ENCODE peak calls at places on chromosomes 5 and 9, in five cellular contexts. N is adrenal gland, S is ovary, W is endodermal cell, D is K562. T is an unnamed sample.

GRCh38 chr5:50958852-50959457 is 292.5 kb downstream of the PARP8 start:
- DNase-seq in W (peak; percentile 53), S (no peak), N (peak; percentile 21), D (peak; percentile 35), T (peak; percentile 38)

GRCh38 chr5:120613729-120614128 is 149.6 kb downstream of the PRR16 start:
- DNase-seq in S (no peak), N (no peak), W (no peak), D (no peak), T (no peak)

GRCh38 chr5:139068494-139069152 is 129.5 kb downstream of the SIL1 start:
- DNase-seq in N (no peak), D (no peak), W (peak; percentile 10), S (no peak), T (no peak)

GRCh38 chr5:61010759-61011460 is 65.9 kb downstream of the NDUFAF2 start:
- DNase-seq in W (peak; percentile 84), S (no peak), N (no peak), D (peak; percentile 18), T (no peak)

GRCh38 chr5:14581891-14582796 is 552 bp downstream of the OTULINL start:
- DNase-seq in D (no peak), W (peak; percentile 89), N (peak; percentile 24), S (peak; percentile 58), T (peak; percentile 65)

GRCh38 chr5:113234546-113234945 is 200.2 kb downstream of the TSSK1B start:
- DNase-seq in S (no peak), W (no peak), N (no peak), D (no peak), T (no peak)

GRCh38 chr9:112447283-112447761 is 39.3 kb upstream of the KIAA1958 start:
- DNase-seq in D (no peak), W (no peak), N (peak; percentile 44), S (no peak), T (no peak)

GRCh38 chr5:74310386-74310785 is 330.1 kb downstream of the ENC1 start:
- DNase-seq in D (no peak), N (no peak), W (no peak), S (no peak), T (no peak)

GRCh38 chr5:113186061-113186460 is 209.5 kb downstream of the DCP2 start:
- DNase-seq in N (no peak), D (no peak), W (no peak), S (no peak), T (no peak)

GRCh38 chr5:40503438-40503837 is 176.3 kb upstream of the PTGER4 start:
- DNase-seq in N (peak; percentile 9), S (no peak), D (no peak), W (no peak), T (no peak)

GRCh38 chr5:136769900-136770684 is 404.7 kb upstream of the TRPC7 start:
- DNase-seq in N (peak; percentile 76), S (peak; percentile 25), D (peak; percentile 74), W (peak; percentile 94), T (peak; percentile 63)

GRCh38 chr9:132210472-132211145 is 48.8 kb downstream of the NTNG2 start:
- DNase-seq in W (no peak), S (no peak), D (no peak), N (no peak), T (no peak)

GRCh38 chr5:453725-454481 is 10.9 kb downstream of the EXOC3 start:
- DNase-seq in D (no peak), N (peak; percentile 4), S (peak; percentile 11), W (peak; percentile 24), T (no peak)

GRCh38 chr9:14958989-14959388 is 48.8 kb upstream of the FREM1 start:
- DNase-seq in W (no peak), S (no peak), D (no peak), N (no peak), T (no peak)

GRCh38 chr5:50766042-50766441 is 99.6 kb downstream of the PARP8 start:
- DNase-seq in S (no peak), D (no peak), W (no peak), N (no peak), T (no peak)

GRCh38 chr5:5767286-5767928 is 344.9 kb downstream of the ICE1 start:
- DNase-seq in N (peak; percentile 17), S (no peak), D (no peak), W (no peak), T (no peak)

GRCh38 chr5:89401012-89401411 is 518.0 kb upstream of the MEF2C start:
- DNase-seq in S (no peak), W (no peak), N (no peak), D (no peak), T (no peak)

GRCh38 chr5:155655569-155655968 is 642.0 kb downstream of the KIF4B start:
- DNase-seq in D (no peak), N (no peak), W (peak; percentile 52), S (no peak), T (no peak)
- TF ChIP-seq CTCF in D (no peak), N (no peak), W (peak; percentile 46), S (no peak), T (no peak)

GRCh38 chr9:126705311-126705766 is 91.6 kb downstream of the LMX1B start:
- DNase-seq in S (peak; percentile 75), D (peak; percentile 82), N (peak; percentile 83), W (peak; percentile 96), T (peak; percentile 93)
- TF ChIP-seq CTCF in S (peak; percentile 73), D (peak; percentile 87), N (peak; percentile 96), W (peak; percentile 90), T (peak; percentile 92)

DNA sequence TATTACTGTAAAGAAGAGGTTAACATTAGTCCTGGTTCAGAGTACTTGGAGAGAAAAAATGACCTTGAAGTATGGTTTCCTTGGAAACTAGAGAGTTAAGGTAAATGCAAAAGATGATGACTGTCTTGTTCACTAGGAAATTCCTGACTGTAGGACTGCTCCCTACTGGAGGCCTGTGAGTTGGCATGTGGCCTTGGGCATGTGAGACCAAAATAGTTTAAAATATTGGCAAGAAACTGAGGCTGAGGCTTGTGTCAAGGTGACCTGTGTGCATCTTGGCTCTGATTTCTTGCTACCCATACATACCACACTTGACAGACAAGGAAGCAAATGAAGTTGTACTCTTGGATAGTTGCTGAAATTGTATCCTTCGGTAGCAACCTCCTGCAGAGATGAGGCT is 96.5 kb downstream of the TARS1 start:
- DNase-seq in N (peak; percentile 27), W (no peak), S (no peak), D (no peak), T (no peak)
- TF ChIP-seq CTCF in N (no peak), W (peak; percentile 29), S (no peak), D (no peak), T (no peak)

DNA sequence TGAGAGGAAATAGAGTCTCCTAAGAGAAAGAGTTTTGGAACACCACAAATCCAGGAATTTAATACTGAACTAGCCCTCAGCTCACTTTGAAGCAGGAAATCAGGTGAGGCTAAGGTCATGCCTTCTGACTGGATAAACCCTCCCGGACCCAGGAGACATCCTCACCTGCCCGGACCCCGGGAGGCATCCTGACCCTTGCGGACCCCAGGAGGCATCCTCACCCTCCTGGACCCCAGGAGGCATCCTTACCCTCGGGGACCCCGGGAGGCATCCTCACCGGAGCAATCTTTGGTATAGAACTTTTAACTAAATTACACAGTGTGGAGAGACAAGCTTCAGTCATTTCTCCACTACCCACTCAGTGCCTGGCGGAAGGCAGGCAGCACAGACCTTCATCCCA is 21.1 kb downstream of the STXBP1 start:
- DNase-seq in S (no peak), W (no peak), D (no peak), N (no peak), T (no peak)
- TF ChIP-seq CTCF in S (no peak), W (no peak), D (no peak), N (no peak), T (no peak)

GRCh38 chr9:124040186-124040920 is 28.8 kb downstream of the LHX2 start:
- DNase-seq in N (no peak), S (no peak), D (no peak), W (no peak), T (no peak)

GRCh38 chr9:124038239-124038638 is 26.7 kb downstream of the LHX2 start:
- DNase-seq in D (no peak), W (no peak), N (no peak), S (no peak), T (no peak)

GRCh38 chr9:124036578-124036977 is 25.0 kb downstream of the LHX2 start:
- DNase-seq in D (no peak), W (no peak), N (no peak), S (no peak), T (no peak)

GRCh38 chr9:124038790-124039633 is 27.4 kb downstream of the LHX2 start:
- DNase-seq in W (no peak), S (no peak), D (no peak), N (no peak), T (no peak)

GRCh38 chr9:124037790-124038189 is 26.2 kb downstream of the LHX2 start:
- DNase-seq in S (no peak), N (no peak), D (no peak), W (peak; percentile 68), T (peak; percentile 28)
- TF ChIP-seq CTCF in S (no peak), N (no peak), D (no peak), W (peak; percentile 64), T (no peak)

GRCh38 chr5:179858241-179858585 is 404 bp downstream of the MRNIP start:
- DNase-seq in N (peak; percentile 47), S (no peak), D (peak; percentile 65), W (peak; percentile 76), T (no peak)

GRCh38 chr5:179854356-179854755 is 4.3 kb downstream of the MRNIP start:
- DNase-seq in S (no peak), N (no peak), D (no peak), W (no peak), T (no peak)

GRCh38 chr5:179858586-179859427 is at the start of gene MRNIP:
- DNase-seq in D (peak; percentile 94), N (peak; percentile 98), S (peak; percentile 96), W (peak; percentile 97), T (peak; percentile 98)

DNA sequence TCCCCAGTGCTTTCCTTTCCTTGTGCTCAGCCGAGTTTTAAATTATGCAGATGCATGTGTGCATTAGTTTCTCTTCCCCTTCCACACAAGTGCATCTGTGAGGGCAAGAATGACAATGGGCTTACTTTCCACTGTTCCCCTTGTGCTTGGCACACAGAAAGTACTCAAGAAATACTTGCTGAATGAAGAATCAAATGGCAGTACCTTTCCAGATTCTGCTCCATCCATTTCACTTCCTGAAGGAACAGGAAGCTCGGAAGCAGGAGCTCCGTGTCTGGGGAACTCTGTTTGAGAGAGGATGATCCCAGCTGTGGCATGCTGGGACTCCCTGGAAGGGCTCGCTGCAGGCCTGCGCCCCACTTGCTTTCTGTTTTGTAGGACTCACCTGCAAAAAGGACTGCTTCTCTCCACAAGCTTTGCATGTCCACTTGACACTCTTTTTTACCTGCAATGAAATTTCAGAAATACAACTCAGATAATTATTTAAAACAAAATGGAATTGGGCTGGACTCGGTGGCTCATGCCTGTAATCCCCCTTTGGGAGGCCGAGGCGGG is 5.5 kb downstream of the MRNIP start:
- DNase-seq in W (no peak), S (no peak), D (no peak), N (no peak), T (no peak)
- TF ChIP-seq CTCF in W (no peak), S (no peak), D (no peak), N (no peak), T (no peak)

GRCh38 chr5:147098233-147098790 is 136.5 kb upstream of the STK32A start:
- DNase-seq in D (no peak), N (peak; percentile 47), S (no peak), W (peak; percentile 86), T (peak; percentile 20)
- TF ChIP-seq CTCF in D (no peak), N (peak; percentile 63), S (no peak), W (peak; percentile 87), T (peak; percentile 57)